ENCODE peak calls at places on chromosomes 7 and 10, in seven cellular contexts. T, D, N, X, Q, J and O are unnamed samples.
A peak's percentile ranks its signal among the peaks of the same experiment; 100 is the strongest.

GRCh38 chr7:27316311-27316710 is 73.7 kb downstream of the EVX1 start:
- DNase-seq in X (no peak), T (no peak), J (no peak), D (no peak), Q (no peak), N (no peak), O (no peak)

GRCh38 chr10:129725890-129726631 is 238.0 kb downstream of the EBF3 start:
- DNase-seq in T (no peak), X (no peak), N (no peak), Q (no peak), J (no peak), D (no peak), O (no peak)

GRCh38 chr7:40232242-40232929 is 97.6 kb downstream of the SUGCT start:
- DNase-seq in D (no peak), T (no peak), X (no peak), J (peak; percentile 9), N (peak; percentile 14), Q (no peak), O (peak; percentile 16)

GRCh38 chr10:121679916-121680315 is 81.7 kb upstream of the FGFR2 start:
- DNase-seq in T (no peak), D (no peak), J (no peak), Q (no peak), N (no peak), X (no peak), O (no peak)

GRCh38 chr7:17640730-17641377 is 299.4 kb downstream of the SNX13 start:
- DNase-seq in Q (no peak), X (no peak), J (no peak), T (no peak), D (no peak), N (no peak), O (peak; percentile 17)

GRCh38 chr7:39607865-39608264 is 15.5 kb upstream of the RALA start:
- DNase-seq in J (no peak), Q (no peak), D (no peak), N (no peak), X (no peak), T (no peak), O (no peak)

GRCh38 chr7:151491859-151492258 is 27.8 kb downstream of the RHEB start:
- DNase-seq in J (no peak), Q (no peak), N (no peak), X (no peak), D (no peak), T (no peak), O (no peak)

GRCh38 chr10:103044942-103045489 is 126.9 kb downstream of the CNNM2 start:
- DNase-seq in T (no peak), Q (no peak), X (no peak), N (no peak), D (no peak), J (no peak), O (no peak)

GRCh38 chr7:94529516-94529915 is 19.9 kb downstream of the CASD1 start:
- DNase-seq in T (no peak), J (no peak), N (no peak), Q (no peak), X (no peak), D (no peak), O (no peak)

GRCh38 chr7:151238190-151238810 is 6.0 kb downstream of the CHPF2 start:
- DNase-seq in D (no peak), J (no peak), Q (no peak), X (no peak), T (no peak), N (no peak), O (no peak)

GRCh38 chr7:4139656-4140320 is 542.3 kb upstream of the FOXK1 start:
- DNase-seq in T (no peak), J (no peak), Q (no peak), X (no peak), D (no peak), N (no peak), O (no peak)

GRCh38 chr7:70574970-70575799 is 556.8 kb upstream of the GALNT17 start:
- DNase-seq in Q (no peak), D (no peak), T (no peak), J (no peak), X (no peak), N (no peak), O (no peak)

GRCh38 chr10:122699796-122700466 is at the start of gene C10orf120:
- DNase-seq in T (no peak), J (no peak), N (no peak), X (no peak), Q (no peak), D (no peak), O (no peak)

GRCh38 chr10:125073996-125074395 is 86.4 kb downstream of the CTBP2 start:
- DNase-seq in X (no peak), Q (no peak), J (no peak), N (no peak), T (no peak), D (no peak), O (no peak)

GRCh38 chr7:42671627-42672026 is 240.2 kb downstream of the C7orf25 start:
- DNase-seq in J (no peak), X (no peak), D (no peak), Q (no peak), N (no peak), T (no peak), O (no peak)

GRCh38 chr10:100800931-100801330 is 55.5 kb downstream of the PAX2 start:
- DNase-seq in T (no peak), X (no peak), N (no peak), D (no peak), Q (no peak), J (no peak), O (no peak)

GRCh38 chr10:43228783-43229207 is 38.1 kb downstream of the RASGEF1A start:
- DNase-seq in J (no peak), T (no peak), Q (no peak), N (peak; percentile 7), D (peak; percentile 22), X (peak; percentile 4), O (peak; percentile 1)

GRCh38 chr10:130884456-130884855 is 427.1 kb downstream of the TCERG1L start:
- DNase-seq in N (no peak), D (no peak), Q (no peak), X (no peak), T (no peak), J (no peak), O (peak; percentile 47)

GRCh38 chr10:130889240-130889639 is 422.3 kb downstream of the TCERG1L start:
- DNase-seq in Q (no peak), T (no peak), X (no peak), N (no peak), J (no peak), D (no peak), O (no peak)

GRCh38 chr10:130888493-130888892 is 423.0 kb downstream of the TCERG1L start:
- DNase-seq in X (no peak), T (no peak), Q (no peak), J (no peak), N (no peak), D (no peak), O (no peak)

GRCh38 chr10:130882911-130883310 is 428.6 kb downstream of the TCERG1L start:
- DNase-seq in J (no peak), N (no peak), D (no peak), T (no peak), Q (no peak), X (no peak), O (no peak)

DNA sequence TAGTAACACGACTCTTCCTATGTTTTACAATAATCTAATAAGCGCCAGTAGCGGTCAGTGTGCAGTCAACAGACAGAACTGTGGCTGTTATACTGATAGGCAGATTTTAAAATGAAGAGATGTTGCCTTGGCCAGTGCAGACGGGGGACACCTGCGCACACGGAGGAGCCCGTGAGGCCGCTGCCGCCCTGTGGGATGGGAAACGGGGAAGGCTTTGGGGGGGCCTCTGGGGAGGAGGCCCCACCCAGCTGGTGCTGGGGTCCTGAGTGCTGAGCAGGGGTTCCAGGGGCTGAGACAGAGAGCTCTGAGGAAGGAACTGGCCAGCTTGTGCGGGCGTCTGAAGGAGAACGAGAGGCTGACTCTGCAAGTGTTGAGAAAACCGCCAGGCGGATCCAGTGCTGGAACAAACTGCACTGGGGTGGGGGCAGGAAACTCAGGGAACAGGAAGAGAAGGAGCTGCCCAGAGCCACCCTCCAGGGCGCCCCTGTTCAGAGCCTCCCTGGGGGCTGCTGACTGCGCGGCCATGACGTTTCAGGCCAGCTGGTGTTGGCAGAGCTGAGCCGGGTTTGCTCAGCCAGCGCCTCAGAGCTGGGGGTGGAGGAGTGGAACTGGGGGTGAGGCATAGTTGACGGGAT is 426.4 kb downstream of the TCERG1L start:
- DNase-seq in N (no peak), J (no peak), Q (no peak), T (no peak), D (no peak), X (no peak), O (no peak)
- H3K27me3 ChIP-seq in N (no peaks in the 10 kb centered on the region), J (no peaks in the 10 kb centered on the region), Q (no peaks in the 10 kb centered on the region), T (no peaks in the 10 kb centered on the region), D (no peaks in the 10 kb centered on the region), X (peaks cover 4% of the 10 kb centered on the region), O (no peaks in the 10 kb centered on the region)

GRCh38 chr7:13992621-13992982 is 3.1 kb upstream of the ETV1 start:
- DNase-seq in N (no peak), Q (no peak), J (no peak), D (no peak), X (no peak), T (no peak), O (no peak)
- H3K4me3 ChIP-seq in N (no peak overlapping the region), Q (no peak overlapping the region), J (no peak overlapping the region), D (no peak overlapping the region), X (peak overlapping the region; percentile 85), T (no peak overlapping the region), O (no peak overlapping the region)

DNA sequence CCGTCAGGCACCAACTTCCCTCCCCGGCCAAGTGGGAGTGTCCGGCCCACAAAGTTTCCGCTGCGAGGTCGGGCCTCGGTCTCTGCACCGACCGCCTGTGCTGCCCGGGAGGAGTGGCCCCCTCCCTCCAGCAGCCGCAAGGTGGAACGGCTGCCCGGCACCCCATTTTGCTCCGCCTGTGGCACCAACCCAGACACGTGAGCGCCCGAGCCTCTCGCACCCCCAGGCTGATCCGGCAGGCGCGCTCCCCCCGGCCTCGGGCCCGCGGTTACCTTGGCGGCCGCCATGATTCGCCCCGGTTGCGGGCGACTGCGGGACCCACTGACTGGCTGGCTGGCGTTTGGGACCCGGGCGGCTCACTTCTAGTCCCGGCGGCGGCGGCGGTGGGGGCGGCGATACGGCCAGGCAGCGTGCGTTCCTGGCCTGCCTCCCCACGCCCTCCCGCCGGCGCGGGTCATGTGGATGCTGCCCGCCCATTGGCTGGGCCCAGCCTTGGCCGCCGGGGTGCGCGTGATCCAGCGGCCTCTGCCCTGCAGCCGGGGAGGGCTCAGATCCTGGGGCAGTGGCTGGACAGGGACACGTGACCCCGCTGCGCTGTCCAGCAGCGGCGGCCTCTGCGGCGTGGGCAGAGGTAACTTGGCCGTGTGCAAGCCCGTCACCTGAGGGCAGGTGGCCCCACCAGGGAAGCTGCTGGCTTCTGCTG is at the start of gene SLC25A13:
- DNase-seq in Q (peak; percentile 91), X (peak; percentile 96), D (peak; percentile 96), N (peak; percentile 93), J (peak; percentile 77), T (peak; percentile 94), O (peak; percentile 96)
- TF ChIP-seq POLR2A in Q (peak; percentile 84), X (no peak), D (peak; percentile 84), N (peak; percentile 87), J (peak; percentile 65), T (no peak), O (no peak)

DNA sequence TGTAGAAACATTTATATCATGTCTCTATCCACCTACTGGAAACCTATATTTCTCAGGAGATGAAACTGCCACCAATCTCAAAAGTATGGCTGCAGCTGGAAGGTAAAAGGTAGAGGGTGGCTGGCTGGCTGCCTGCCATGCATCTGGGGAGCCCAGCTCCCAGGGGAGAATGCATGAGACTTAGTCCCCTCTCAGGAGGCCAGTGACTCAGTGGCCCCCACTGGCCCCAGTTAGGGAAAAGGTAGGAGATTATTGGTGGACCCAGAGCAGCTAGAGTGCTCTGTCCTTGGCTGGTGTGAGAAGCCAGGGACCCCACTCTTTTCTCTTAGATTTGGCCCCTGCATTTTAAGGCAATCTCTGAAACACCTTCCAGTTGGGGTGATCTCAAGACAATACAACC is 6.8 kb upstream of the NKX2-3 start:
- DNase-seq in Q (no peak), T (no peak), X (no peak), J (no peak), N (no peak), D (no peak), O (no peak)
- H3K27me3 ChIP-seq in Q (peaks cover 100% of the 10 kb centered on the region), T (peaks cover 94% of the 10 kb centered on the region), X (peaks cover 97% of the 10 kb centered on the region), J (peaks cover 93% of the 10 kb centered on the region), N (peaks cover 97% of the 10 kb centered on the region), D (peaks cover 78% of the 10 kb centered on the region), O (peaks cover 92% of the 10 kb centered on the region)